ENCODE peak calls at places on chromosomes 2 and 18, in five cellular contexts. O, U, F, J and G are unnamed samples.

GRCh38 chr2:231545105-231545902 is 15.1 kb upstream of the NMUR1 start:
- DNase-seq in O (peak; percentile 97), U (no peak), F (peak; percentile 66), J (peak; percentile 96), G (no peak)

GRCh38 chr2:118738524-118739308 is 108.7 kb downstream of the EN1 start:
- DNase-seq in O (no peak), U (peak; percentile 97), F (peak; percentile 74), J (no peak), G (peak; percentile 47)

GRCh38 chr2:42480402-42480801 is 13.4 kb downstream of the KCNG3 start:
- DNase-seq in O (no peak), U (no peak), F (no peak), J (no peak), G (no peak)

GRCh38 chr18:8980496-8981402 is 121.8 kb upstream of the NDUFV2 start:
- DNase-seq in O (no peak), U (no peak), F (no peak), J (no peak), G (no peak)

GRCh38 chr2:220198911-220199310 is 571.5 kb downstream of the SLC4A3 start:
- DNase-seq in O (no peak), U (no peak), F (peak; percentile 13), J (no peak), G (no peak)

GRCh38 chr2:257842-258241 is 6.0 kb downstream of the SH3YL1 start:
- DNase-seq in O (no peak), U (no peak), F (no peak), J (no peak), G (no peak)

GRCh38 chr2:216694201-216694825 is 1.0 kb downstream of the IGFBP5 start:
- DNase-seq in O (no peak), U (no peak), F (peak; percentile 49), J (no peak), G (peak; percentile 63)

GRCh38 chr2:101972621-101973434 is 18.9 kb upstream of the IL1R2 start:
- DNase-seq in O (no peak), U (no peak), F (peak; percentile 80), J (peak; percentile 66), G (no peak)

GRCh38 chr18:36307513-36307912 is 10.0 kb downstream of the FHOD3 start:
- DNase-seq in O (no peak), U (no peak), F (no peak), J (no peak), G (no peak)

GRCh38 chr2:211113294-211114175 is 557.1 kb downstream of the CPS1 start:
- DNase-seq in O (no peak), U (no peak), F (no peak), J (no peak), G (no peak)

GRCh38 chr2:231312066-231312465 is 83.4 kb upstream of the B3GNT7 start:
- DNase-seq in O (no peak), U (no peak), F (no peak), J (no peak), G (no peak)

GRCh38 chr2:240650254-240650965 is 25.1 kb downstream of the GPR35 start:
- DNase-seq in O (no peak), U (no peak), F (no peak), J (no peak), G (no peak)

GRCh38 chr2:222561817-222562424 is 94.0 kb downstream of the FARSB start:
- DNase-seq in O (peak; percentile 5), U (peak; percentile 25), F (peak; percentile 27), J (peak; percentile 76), G (no peak)

GRCh38 chr2:70854416-70854815 is 18.8 kb upstream of the CD207 start:
- DNase-seq in O (no peak), U (no peak), F (no peak), J (no peak), G (no peak)

GRCh38 chr2:70960833-70961647 is 17.4 kb upstream of the ANKRD53 start:
- DNase-seq in O (no peak), U (no peak), F (no peak), J (no peak), G (no peak)

GRCh38 chr2:24579053-24579803 is 88.2 kb downstream of the NCOA1 start:
- DNase-seq in O (no peak), U (peak; percentile 10), F (no peak), J (no peak), G (no peak)

GRCh38 chr2:12493031-12493513 is 223.7 kb upstream of the TRIB2 start:
- DNase-seq in O (no peak), U (peak; percentile 13), F (peak; percentile 58), J (no peak), G (peak; percentile 96)

GRCh38 chr2:239762106-239762505 is 263.0 kb downstream of the NDUFA10 start:
- DNase-seq in O (no peak), U (no peak), F (no peak), J (no peak), G (no peak)

GRCh38 chr2:73291093-73291460 is 2.3 kb downstream of the EGR4 start:
- DNase-seq in O (peak; percentile 38), U (no peak), F (peak; percentile 61), J (no peak), G (peak; percentile 37)

GRCh38 chr2:10136187-10136934 is 13.8 kb downstream of the RRM2 start:
- DNase-seq in O (no peak), U (no peak), F (no peak), J (no peak), G (no peak)

GRCh38 chr2:200498316-200498715 is 11.6 kb downstream of the KCTD18 start:
- DNase-seq in O (no peak), U (no peak), F (no peak), J (no peak), G (no peak)

GRCh38 chr2:14313351-14313750 is 319.2 kb upstream of the LRATD1 start:
- DNase-seq in O (no peak), U (no peak), F (no peak), J (no peak), G (no peak)

GRCh38 chr18:42976869-42977268 is 138.6 kb downstream of the RIT2 start:
- DNase-seq in O (no peak), U (no peak), F (no peak), J (no peak), G (no peak)

GRCh38 chr18:77108001-77108692 is 24.4 kb downstream of the MBP start:
- DNase-seq in O (no peak), U (no peak), F (peak; percentile 96), J (no peak), G (peak; percentile 73)

GRCh38 chr18:10234912-10235439 is 219.5 kb upstream of the APCDD1 start:
- DNase-seq in O (no peak), U (no peak), F (no peak), J (no peak), G (no peak)

GRCh38 chr2:11343344-11343625 is 1.2 kb downstream of the ROCK2 start:
- DNase-seq in O (no peak), U (peak; percentile 17), F (no peak), J (no peak), G (no peak)

GRCh38 chr2:14996306-14997014 is 363.9 kb downstream of the LRATD1 start:
- DNase-seq in O (no peak), U (no peak), F (no peak), J (no peak), G (no peak)

GRCh38 chr2:238963164-238963969 is 115.5 kb downstream of the TWIST2 start:
- DNase-seq in O (no peak), U (no peak), F (no peak), J (no peak), G (peak; percentile 43)

GRCh38 chr2:118221952-118222594 is 133.8 kb downstream of the INSIG2 start:
- DNase-seq in O (no peak), U (peak; percentile 73), F (peak; percentile 53), J (peak; percentile 64), G (no peak)

GRCh38 chr2:26477911-26478253 is at the start of gene OTOF:
- DNase-seq in O (no peak), U (no peak), F (peak; percentile 71), J (no peak), G (peak; percentile 48)

GRCh38 chr18:76932026-76932819 is 109.9 kb downstream of the ZNF236 start:
- DNase-seq in O (no peak), U (no peak), F (no peak), J (no peak), G (no peak)

GRCh38 chr18:11676386-11676785 is 12.7 kb upstream of the GNAL start:
- DNase-seq in O (no peak), U (no peak), F (no peak), J (no peak), G (no peak)

GRCh38 chr18:28559511-28559910 is 382.6 kb upstream of the CDH2 start:
- DNase-seq in O (no peak), U (no peak), F (no peak), J (no peak), G (no peak)

GRCh38 chr2:3470166-3470651 is 49.1 kb downstream of the ADI1 start:
- DNase-seq in O (no peak), U (no peak), F (peak; percentile 93), J (no peak), G (peak; percentile 95)